ENCODE peak calls at places on chromosomes 11 and 22, in seven cellular contexts. N, Q, O, W, Y, L and E are unnamed samples.

GRCh38 chr11:16982256-16982671 is 31.9 kb downstream of the PLEKHA7 start:
- DNase-seq in Q (no peak), L (no peak), N (no peak), O (no peak), Y (no peak), W (no peak), E (no peak)

GRCh38 chr11:64665381-64665780 is 57.6 kb downstream of the NRXN2 start:
- DNase-seq in W (no peak), O (no peak), Q (no peak), Y (no peak), N (peak; percentile 79), L (no peak), E (no peak)

GRCh38 chr22:30655532-30655931 is 12.1 kb downstream of the DUSP18 start:
- DNase-seq in L (no peak), W (no peak), N (no peak), Q (no peak), O (no peak), Y (no peak), E (no peak)

GRCh38 chr11:74730601-74731260 is 495 bp downstream of the CHRDL2 start:
- DNase-seq in O (no peak), W (no peak), Y (peak; percentile 16), Q (no peak), L (no peak), N (no peak), E (no peak)

GRCh38 chr11:10304495-10305261 is at the start of gene ADM:
- DNase-seq in Y (peak; percentile 94), O (peak; percentile 84), L (peak; percentile 42), Q (no peak), N (peak; percentile 97), W (peak; percentile 62), E (peak; percentile 57)

GRCh38 chr11:6191733-6192132 is 7.3 kb upstream of the OR52W1 start:
- DNase-seq in W (no peak), L (no peak), Y (no peak), O (no peak), Q (no peak), N (no peak), E (no peak)

GRCh38 chr11:93537022-93537421 is 6.2 kb downstream of the SMCO4 start:
- DNase-seq in W (no peak), O (peak; percentile 61), N (no peak), L (no peak), Y (peak; percentile 33), Q (no peak), E (no peak)

GRCh38 chr22:47888807-47889206 is 1126.4 kb downstream of the TBC1D22A start:
- DNase-seq in O (no peak), Q (no peak), Y (no peak), L (no peak), N (no peak), W (no peak), E (no peak)

GRCh38 chr22:29689201-29689871 is 30.5 kb upstream of the CABP7 start:
- DNase-seq in O (no peak), L (no peak), W (no peak), N (no peak), Y (no peak), Q (no peak), E (no peak)